ENCODE peak calls at places on chromosomes 11 and 22, in four cellular contexts. One of them, this sample, is unnamed. For H3K9me3 and H3K36me3, the result is how much of the 10 kb centered on the place peaks cover.

GRCh38 chr11:43567396-43567975 is 113.1 kb upstream of the HSD17B12 start:
- DNase-seq in DND-41: peak
- DNase-seq in CD8-positive, alpha-beta memory T cell: no peak
- DNase-seq in uterus: no peak
- DNase-seq in this sample: peak

GRCh38 chr11:71936825-71937224 is 8.0 kb downstream of the RNF121 start:
- DNase-seq in DND-41: no peak
- DNase-seq in CD8-positive, alpha-beta memory T cell: no peak
- DNase-seq in uterus: no peak
- DNase-seq in this sample: no peak

GRCh38 chr22:31046591-31047226 is 34.4 kb upstream of the SMTN start:
- DNase-seq in DND-41: no peak
- DNase-seq in CD8-positive, alpha-beta memory T cell: no peak
- DNase-seq in uterus: peak
- DNase-seq in this sample: peak

GRCh38 chr11:2574043-2574552 is 125.7 kb downstream of the KCNQ1OT1 start:
- DNase-seq in DND-41: no peak
- DNase-seq in CD8-positive, alpha-beta memory T cell: no peak
- DNase-seq in uterus: peak
- DNase-seq in this sample: no peak

GRCh38 chr11:88175004-88175706 is at the start of gene RAB38:
- DNase-seq in DND-41: no peak
- DNase-seq in CD8-positive, alpha-beta memory T cell: peak
- DNase-seq in uterus: peak
- DNase-seq in this sample: no peak

GRCh38 chr22:24289138-24289537 is 18.5 kb downstream of the SPECC1L start:
- DNase-seq in DND-41: no peak
- DNase-seq in CD8-positive, alpha-beta memory T cell: no peak
- DNase-seq in uterus: no peak
- DNase-seq in this sample: peak

GRCh38 chr22:23070418-23071162 is at the start of gene GNAZ:
- DNase-seq in DND-41: no peak
- DNase-seq in CD8-positive, alpha-beta memory T cell: no peak
- DNase-seq in uterus: peak
- DNase-seq in this sample: no peak

GRCh38 chr22:34645375-34645774 is 420.6 kb upstream of the ISX start:
- DNase-seq in DND-41: no peak
- DNase-seq in CD8-positive, alpha-beta memory T cell: no peak
- DNase-seq in uterus: no peak
- DNase-seq in this sample: no peak

GRCh38 chr22:36377022-36377631 is 10.6 kb downstream of the MYH9 start:
- DNase-seq in DND-41: peak
- DNase-seq in CD8-positive, alpha-beta memory T cell: peak
- DNase-seq in uterus: no peak
- DNase-seq in this sample: no peak

GRCh38 chr11:7977251-7977917 is 9.8 kb upstream of the EIF3F start:
- DNase-seq in DND-41: no peak
- DNase-seq in CD8-positive, alpha-beta memory T cell: no peak
- DNase-seq in uterus: no peak
- DNase-seq in this sample: peak

GRCh38 chr11:46044601-46045000 is 76.7 kb downstream of the PHF21A start:
- DNase-seq in DND-41: no peak
- DNase-seq in CD8-positive, alpha-beta memory T cell: no peak
- DNase-seq in uterus: no peak
- DNase-seq in this sample: no peak

GRCh38 chr11:8101421-8101820 is 20.4 kb downstream of the TUB start:
- DNase-seq in DND-41: no peak
- DNase-seq in CD8-positive, alpha-beta memory T cell: no peak
- DNase-seq in uterus: no peak
- DNase-seq in this sample: no peak

GRCh38 chr11:96272542-96273306 is 70.3 kb downstream of the MAML2 start:
- DNase-seq in DND-41: no peak
- DNase-seq in CD8-positive, alpha-beta memory T cell: peak
- DNase-seq in uterus: no peak
- DNase-seq in this sample: no peak

GRCh38 chr11:33808228-33808828 is 34.0 kb upstream of the FBXO3 start:
- DNase-seq in DND-41: peak
- DNase-seq in CD8-positive, alpha-beta memory T cell: peak
- DNase-seq in uterus: peak
- DNase-seq in this sample: peak

GRCh38 chr22:22020425-22020852 is 37.9 kb upstream of the TOP3B start:
- DNase-seq in DND-41: no peak
- DNase-seq in CD8-positive, alpha-beta memory T cell: no peak
- DNase-seq in uterus: no peak
- DNase-seq in this sample: no peak

GRCh38 chr11:11027271-11027670 is 169.4 kb upstream of the ZBED5 start:
- DNase-seq in DND-41: no peak
- DNase-seq in CD8-positive, alpha-beta memory T cell: no peak
- DNase-seq in uterus: no peak
- DNase-seq in this sample: no peak

GRCh38 chr22:39664485-39665200 is 94.1 kb downstream of the CACNA1I start:
- DNase-seq in DND-41: no peak
- DNase-seq in CD8-positive, alpha-beta memory T cell: no peak
- DNase-seq in uterus: no peak
- DNase-seq in this sample: no peak

GRCh38 chr11:111911563-111912401 is at the start of gene CRYAB:
- DNase-seq in DND-41: no peak
- DNase-seq in CD8-positive, alpha-beta memory T cell: no peak
- DNase-seq in uterus: peak
- DNase-seq in this sample: peak

GRCh38 chr11:77771135-77771534 is 49.4 kb downstream of the RSF1 start:
- DNase-seq in DND-41: no peak
- DNase-seq in CD8-positive, alpha-beta memory T cell: no peak
- DNase-seq in uterus: no peak
- DNase-seq in this sample: no peak

GRCh38 chr11:2741006-2741376 is 41.2 kb upstream of the KCNQ1OT1 start:
- DNase-seq in DND-41: no peak
- DNase-seq in CD8-positive, alpha-beta memory T cell: no peak
- DNase-seq in uterus: peak
- DNase-seq in this sample: no peak

GRCh38 chr11:27505781-27506180 is 788 bp downstream of the LIN7C start:
- DNase-seq in DND-41: no peak
- DNase-seq in CD8-positive, alpha-beta memory T cell: no peak
- DNase-seq in uterus: no peak
- DNase-seq in this sample: no peak

GRCh38 chr11:70876685-70877084 is 375.7 kb downstream of the SHANK2 start:
- DNase-seq in DND-41: no peak
- DNase-seq in CD8-positive, alpha-beta memory T cell: no peak
- DNase-seq in uterus: no peak
- DNase-seq in this sample: no peak

GRCh38 chr22:37887610-37888378 is 18.3 kb upstream of the MICALL1 start:
- DNase-seq in DND-41: no peak
- DNase-seq in CD8-positive, alpha-beta memory T cell: no peak
- DNase-seq in uterus: peak
- DNase-seq in this sample: peak

GRCh38 chr11:57751676-57752253 is at the start of gene BTBD18:
- DNase-seq in DND-41: peak
- DNase-seq in CD8-positive, alpha-beta memory T cell: no peak
- DNase-seq in uterus: no peak
- DNase-seq in this sample: peak

GRCh38 chr22:37442537-37442936 is 15.3 kb upstream of the ELFN2 start:
- DNase-seq in DND-41: no peak
- DNase-seq in CD8-positive, alpha-beta memory T cell: no peak
- DNase-seq in uterus: no peak
- DNase-seq in this sample: no peak

GRCh38 chr22:31378123-31378522 is 21.3 kb upstream of the DRG1 start:
- DNase-seq in DND-41: no peak
- DNase-seq in CD8-positive, alpha-beta memory T cell: no peak
- DNase-seq in uterus: no peak
- DNase-seq in this sample: no peak

GRCh38 chr11:126474220-126474619 is 118.7 kb downstream of the ST3GAL4 start:
- DNase-seq in DND-41: no peak
- DNase-seq in CD8-positive, alpha-beta memory T cell: no peak
- DNase-seq in uterus: no peak
- DNase-seq in this sample: no peak

GRCh38 chr11:125164422-125165110 is at the start of gene PKNOX2:
- DNase-seq in DND-41: no peak
- DNase-seq in CD8-positive, alpha-beta memory T cell: peak
- DNase-seq in uterus: peak
- DNase-seq in this sample: peak

GRCh38 chr11:17489729-17490128 is 13.1 kb upstream of the ABCC8 start:
- DNase-seq in DND-41: no peak
- DNase-seq in CD8-positive, alpha-beta memory T cell: no peak
- DNase-seq in uterus: no peak
- DNase-seq in this sample: no peak

GRCh38 chr11:117528061-117528780 is 200.6 kb downstream of the CEP164 start:
- DNase-seq in DND-41: peak
- DNase-seq in CD8-positive, alpha-beta memory T cell: no peak
- DNase-seq in uterus: no peak
- DNase-seq in this sample: no peak

GRCh38 chr11:60265373-60266214 is 14.9 kb upstream of the MS4A4A start:
- DNase-seq in DND-41: peak
- DNase-seq in CD8-positive, alpha-beta memory T cell: no peak
- DNase-seq in uterus: no peak
- DNase-seq in this sample: peak

GRCh38 chr22:49112661-49113626 is 714.7 kb downstream of the BRD1 start:
- DNase-seq in DND-41: no peak
- DNase-seq in CD8-positive, alpha-beta memory T cell: no peak
- DNase-seq in uterus: no peak
- DNase-seq in this sample: no peak

GRCh38 chr22:49113758-49114157 is 713.9 kb downstream of the BRD1 start:
- DNase-seq in DND-41: no peak
- DNase-seq in CD8-positive, alpha-beta memory T cell: no peak
- DNase-seq in uterus: no peak
- DNase-seq in this sample: no peak

GRCh38 chr22:49116021-49116420 is 711.7 kb downstream of the BRD1 start:
- DNase-seq in DND-41: no peak
- DNase-seq in CD8-positive, alpha-beta memory T cell: no peak
- DNase-seq in uterus: no peak
- DNase-seq in this sample: no peak

GRCh38 chr22:49116486-49116885 is 711.2 kb downstream of the BRD1 start:
- DNase-seq in DND-41: no peak
- DNase-seq in CD8-positive, alpha-beta memory T cell: no peak
- DNase-seq in uterus: no peak
- DNase-seq in this sample: no peak

GRCh38 chr22:49115186-49115585 is 712.5 kb downstream of the BRD1 start:
- DNase-seq in DND-41: no peak
- DNase-seq in CD8-positive, alpha-beta memory T cell: no peak
- DNase-seq in uterus: no peak
- DNase-seq in this sample: no peak
- H3K9me3 ChIP-seq in DND-41: under half
- H3K9me3 ChIP-seq in CD8-positive, alpha-beta memory T cell: under half
- H3K9me3 ChIP-seq in uterus: under half
- H3K9me3 ChIP-seq in this sample: under half

DNA sequence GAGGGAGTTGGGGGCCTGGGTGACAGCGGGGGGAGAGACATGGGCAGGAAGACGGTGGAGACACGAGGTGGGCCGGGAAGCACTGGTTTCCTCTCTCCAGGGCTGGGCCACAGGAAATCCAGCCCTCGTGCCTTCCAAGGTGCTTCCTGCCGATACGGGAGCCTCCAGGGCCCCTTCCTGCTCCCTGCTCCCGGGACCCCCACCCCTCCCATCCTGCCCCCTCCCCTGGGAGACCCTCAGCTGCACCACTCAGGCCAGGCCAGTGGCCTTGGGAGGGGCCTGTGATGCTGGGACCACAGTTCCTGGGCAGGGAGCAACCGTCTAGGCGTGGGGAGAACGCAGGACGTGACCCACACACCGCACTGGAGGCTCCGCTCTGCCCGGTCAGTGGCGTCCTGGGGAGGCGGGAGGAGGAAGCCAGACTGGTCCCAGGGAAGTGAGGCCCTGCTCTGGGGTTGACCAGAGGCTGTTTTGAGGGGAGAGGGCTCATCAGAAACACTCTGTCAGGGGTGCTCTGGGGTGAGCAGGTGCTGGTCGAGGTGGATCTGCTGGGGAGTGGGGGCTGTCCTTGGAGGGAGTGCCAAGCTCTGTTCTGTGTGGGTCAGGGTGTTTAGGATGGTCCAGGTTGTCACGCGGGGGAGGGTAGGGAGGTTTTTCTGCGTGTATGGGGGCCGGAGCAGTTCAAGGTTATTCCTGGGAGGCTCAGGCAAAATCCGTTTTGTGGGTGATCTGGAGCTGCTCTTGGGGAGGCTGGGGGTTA is at the start of gene SHANK3:
- DNase-seq in DND-41: no peak
- DNase-seq in CD8-positive, alpha-beta memory T cell: no peak
- DNase-seq in uterus: peak
- DNase-seq in this sample: no peak
- H3K4me3 ChIP-seq in DND-41: no peak
- H3K4me3 ChIP-seq in CD8-positive, alpha-beta memory T cell: no peak
- H3K4me3 ChIP-seq in uterus: peak
- H3K4me3 ChIP-seq in this sample: no peak

DNA sequence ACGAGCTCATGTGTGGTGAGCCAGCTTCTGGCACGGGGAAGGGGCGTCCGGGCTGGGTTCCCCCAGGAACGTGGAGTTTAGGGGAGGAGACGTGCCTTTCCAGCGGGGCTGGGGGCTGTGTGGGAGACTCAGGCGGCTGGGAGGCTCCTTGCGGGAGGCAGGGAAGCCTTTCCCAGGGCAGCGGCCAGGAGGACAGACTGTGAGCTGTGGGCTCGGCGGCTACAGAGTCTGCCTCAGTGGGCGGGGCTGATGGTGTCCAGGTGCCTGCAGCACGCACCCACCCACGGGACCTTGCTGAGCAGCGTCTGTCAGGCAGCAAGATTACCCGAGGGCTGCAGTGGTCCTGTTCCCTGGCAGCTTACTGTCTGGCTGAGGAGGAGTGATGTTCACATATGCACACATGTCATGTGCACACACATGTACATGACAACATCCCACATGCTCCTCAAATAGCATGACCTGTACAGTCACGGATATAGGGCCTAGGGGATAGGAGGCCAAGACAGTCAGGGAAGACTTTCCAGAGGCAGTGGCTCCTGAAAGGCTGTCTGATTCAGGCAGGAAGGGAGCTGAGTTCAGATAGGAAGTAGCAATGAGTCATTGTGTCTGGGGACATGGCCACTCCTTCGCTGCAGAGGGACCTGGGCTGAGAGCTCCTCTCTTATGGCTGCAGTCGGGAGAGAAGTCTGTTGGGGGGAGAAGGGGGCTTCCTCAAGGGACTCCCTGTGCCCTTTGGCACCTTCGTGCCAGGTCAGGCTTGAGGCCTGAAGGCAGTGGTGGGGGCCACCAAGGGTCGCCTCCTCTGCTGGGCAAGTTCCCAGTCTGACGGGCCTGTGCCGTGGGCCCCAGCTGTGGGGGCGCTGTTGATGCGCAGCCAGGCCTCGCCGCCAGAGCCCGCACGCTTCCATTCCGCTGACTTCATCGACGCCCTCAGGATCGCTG is 23.3 kb upstream of the PPP6R3 start:
- DNase-seq in DND-41: no peak
- DNase-seq in CD8-positive, alpha-beta memory T cell: no peak
- DNase-seq in uterus: no peak
- DNase-seq in this sample: peak
- H3K36me3 ChIP-seq in DND-41: half or more
- H3K36me3 ChIP-seq in CD8-positive, alpha-beta memory T cell: under half
- H3K36me3 ChIP-seq in uterus: under half
- H3K36me3 ChIP-seq in this sample: half or more

GRCh38 chr11:132082566-132082965 is 712.2 kb downstream of the NTM start:
- DNase-seq in DND-41: no peak
- DNase-seq in CD8-positive, alpha-beta memory T cell: no peak
- DNase-seq in uterus: no peak
- DNase-seq in this sample: no peak
- H3K9me3 ChIP-seq in DND-41: under half
- H3K9me3 ChIP-seq in CD8-positive, alpha-beta memory T cell: under half
- H3K9me3 ChIP-seq in uterus: under half
- H3K9me3 ChIP-seq in this sample: under half